ENCODE peak calls at places on chromosomes 7 and 10, in ten cellular contexts. I is retina; J is adipocyte; X is GM04503; E is activated naive CD4-positive, alpha-beta T cell treated with anti-CD3 and anti-CD28 coated beads for 36 hours; M is activated gamma-delta T cell treated with anti-CD3 and anti-CD28 coated beads, Interleukin-2, amount 50 U/mL, for 16 hours; K is Right ventricle myocardium superior; G is B cell; Z is HL-60; V is GM12892. W is an unnamed sample.

GRCh38 chr10:84114088-84114667 is 25.1 kb upstream of the GHITM start:
- DNase-seq in I (no peak), J (no peak), X (no peak), E (no peak), M (no peak), K (no peak), G (no peak), Z (no peak), V (no peak), W (no peak)

GRCh38 chr7:138752568-138753518 is 45.0 kb upstream of the TMEM213 start:
- DNase-seq in I (no peak), J (no peak), X (no peak), E (peak), M (peak), K (peak), G (no peak), Z (no peak), V (no peak), W (peak)

GRCh38 chr7:64431838-64432237 is 118.1 kb downstream of the ZNF736 start:
- DNase-seq in I (no peak), J (no peak), X (no peak), E (no peak), M (no peak), K (no peak), G (no peak), Z (no peak), V (no peak), W (no peak)

GRCh38 chr7:131105803-131106680 is 221.6 kb upstream of the MKLN1 start:
- DNase-seq in I (peak), J (peak), X (peak), E (peak), M (peak), K (peak), G (peak), Z (peak), V (peak), W (peak)

GRCh38 chr7:96982586-96982985 is 22.8 kb upstream of the DLX6 start:
- DNase-seq in I (no peak), J (no peak), X (no peak), E (no peak), M (no peak), K (no peak), G (no peak), Z (no peak), V (no peak), W (no peak)

GRCh38 chr7:105896407-105896842 is 20.0 kb upstream of the ATXN7L1 start:
- DNase-seq in I (no peak), J (peak), X (no peak), E (no peak), M (no peak), K (no peak), G (no peak), Z (no peak), V (no peak), W (no peak)

GRCh38 chr7:18350678-18351077 is 144.9 kb upstream of the HDAC9 start:
- DNase-seq in I (no peak), J (no peak), X (no peak), E (no peak), M (no peak), K (no peak), G (no peak), Z (no peak), V (no peak), W (no peak)

GRCh38 chr10:127163632-127164031 is 32.8 kb downstream of the INSYN2A start:
- DNase-seq in I (no peak), J (peak), X (no peak), E (no peak), M (no peak), K (no peak), G (no peak), Z (no peak), V (no peak), W (no peak)

GRCh38 chr7:23380556-23380955 is 81.4 kb downstream of the MALSU1 start:
- DNase-seq in I (no peak), J (no peak), X (no peak), E (no peak), M (no peak), K (no peak), G (no peak), Z (no peak), V (no peak), W (no peak)

GRCh38 chr10:33900591-33900990 is 566.1 kb upstream of the NRP1 start:
- DNase-seq in I (no peak), J (peak), X (no peak), E (no peak), M (no peak), K (no peak), G (no peak), Z (no peak), V (no peak), W (no peak)

GRCh38 chr10:86402283-86402931 is 35.8 kb upstream of the GRID1 start:
- DNase-seq in I (peak), J (peak), X (no peak), E (no peak), M (no peak), K (no peak), G (no peak), Z (no peak), V (no peak), W (no peak)

GRCh38 chr7:42237891-42238531 is 1.0 kb upstream of the GLI3 start:
- DNase-seq in I (peak), J (peak), X (no peak), E (peak), M (no peak), K (peak), G (no peak), Z (no peak), V (no peak), W (no peak)

GRCh38 chr10:102186128-102186527 is 33.9 kb downstream of the NOLC1 start:
- DNase-seq in I (no peak), J (peak), X (no peak), E (no peak), M (no peak), K (no peak), G (no peak), Z (no peak), V (no peak), W (no peak)

GRCh38 chr10:46097576-46098317 is 51.7 kb upstream of the MSMB start:
- DNase-seq in I (no peak), J (no peak), X (no peak), E (no peak), M (no peak), K (no peak), G (no peak), Z (no peak), V (no peak), W (no peak)

GRCh38 chr7:30659312-30659711 is 22.9 kb downstream of the CRHR2 start:
- DNase-seq in I (no peak), J (no peak), X (no peak), E (no peak), M (no peak), K (no peak), G (no peak), Z (no peak), V (no peak), W (no peak)

GRCh38 chr10:74194999-74195398 is 44.0 kb downstream of the ADK start:
- DNase-seq in I (no peak), J (peak), X (no peak), E (no peak), M (no peak), K (no peak), G (no peak), Z (no peak), V (no peak), W (no peak)

GRCh38 chr10:11986593-11987216 is 55.9 kb downstream of the UPF2 start:
- DNase-seq in I (peak), J (peak), X (peak), E (peak), M (peak), K (peak), G (peak), Z (no peak), V (no peak), W (peak)

GRCh38 chr7:80480566-80480965 is 31.3 kb downstream of the GNAT3 start:
- DNase-seq in I (no peak), J (no peak), X (no peak), E (no peak), M (no peak), K (no peak), G (no peak), Z (no peak), V (no peak), W (no peak)

GRCh38 chr10:71323407-71323806 is 4.3 kb downstream of the SLC29A3 start:
- DNase-seq in I (no peak), J (peak), X (no peak), E (peak), M (no peak), K (no peak), G (no peak), Z (no peak), V (no peak), W (no peak)

GRCh38 chr7:44411306-44411705 is 79.2 kb downstream of the NUDCD3 start:
- DNase-seq in I (no peak), J (no peak), X (peak), E (no peak), M (no peak), K (no peak), G (no peak), Z (no peak), V (no peak), W (no peak)

GRCh38 chr7:130490888-130491771 is 755 bp upstream of the MEST start:
- DNase-seq in I (peak), J (peak), X (no peak), E (peak), M (no peak), K (peak), G (no peak), Z (no peak), V (no peak), W (no peak)

GRCh38 chr7:12133865-12134264 is 77.2 kb upstream of the TMEM106B start:
- DNase-seq in I (no peak), J (no peak), X (no peak), E (no peak), M (no peak), K (no peak), G (no peak), Z (no peak), V (no peak), W (no peak)

GRCh38 chr7:12921751-12922345 is 234.4 kb downstream of the ARL4A start:
- DNase-seq in I (no peak), J (no peak), X (no peak), E (no peak), M (no peak), K (no peak), G (no peak), Z (no peak), V (no peak), W (no peak)

GRCh38 chr7:12119638-12120303 is 91.3 kb upstream of the TMEM106B start:
- DNase-seq in I (peak), J (no peak), X (no peak), E (no peak), M (no peak), K (no peak), G (no peak), Z (no peak), V (no peak), W (no peak)